ENCODE peak calls at places on chromosomes 16 and 17, in seven cellular contexts. X, B, R, L, I, M and H are unnamed samples.

GRCh38 chr17:42673885-42674754 is 2.7 kb downstream of the PLEKHH3 start:
- DNase-seq in X (no peak), B (peak), R (no peak), L (peak), I (peak), M (peak), H (no peak)

GRCh38 chr16:69796285-69797118 is 34.4 kb downstream of the WWP2 start:
- DNase-seq in X (no peak), B (no peak), R (no peak), L (no peak), I (peak), M (peak), H (no peak)

GRCh38 chr17:77865716-77866115 is 92.8 kb upstream of the TNRC6C start:
- DNase-seq in X (peak), B (no peak), R (no peak), L (no peak), I (no peak), M (no peak), H (no peak)

GRCh38 chr17:65413390-65413789 is 148.1 kb downstream of the AXIN2 start:
- DNase-seq in X (no peak), B (no peak), R (no peak), L (no peak), I (no peak), M (no peak), H (no peak)

GRCh38 chr16:88815901-88816589 is 4.3 kb upstream of the APRT start:
- DNase-seq in X (no peak), B (no peak), R (peak), L (no peak), I (no peak), M (no peak), H (peak)

GRCh38 chr17:29747660-29748059 is 124.9 kb upstream of the CORO6 start:
- DNase-seq in X (no peak), B (no peak), R (no peak), L (no peak), I (no peak), M (no peak), H (no peak)

GRCh38 chr16:3134338-3135119 is at the start of gene ZNF213:
- DNase-seq in X (peak), B (peak), R (peak), L (peak), I (peak), M (peak), H (peak)

GRCh38 chr16:8626946-8627345 is 5.4 kb downstream of the METTL22 start:
- DNase-seq in X (no peak), B (no peak), R (no peak), L (no peak), I (no peak), M (no peak), H (no peak)

GRCh38 chr17:81160306-81160705 is 5.0 kb upstream of the PVALEF start:
- DNase-seq in X (peak), B (peak), R (no peak), L (peak), I (no peak), M (no peak), H (no peak)

GRCh38 chr16:4663756-4664465 is 29.5 kb upstream of the NUDT16L1 start:
- DNase-seq in X (peak), B (no peak), R (no peak), L (peak), I (no peak), M (no peak), H (no peak)

DNA sequence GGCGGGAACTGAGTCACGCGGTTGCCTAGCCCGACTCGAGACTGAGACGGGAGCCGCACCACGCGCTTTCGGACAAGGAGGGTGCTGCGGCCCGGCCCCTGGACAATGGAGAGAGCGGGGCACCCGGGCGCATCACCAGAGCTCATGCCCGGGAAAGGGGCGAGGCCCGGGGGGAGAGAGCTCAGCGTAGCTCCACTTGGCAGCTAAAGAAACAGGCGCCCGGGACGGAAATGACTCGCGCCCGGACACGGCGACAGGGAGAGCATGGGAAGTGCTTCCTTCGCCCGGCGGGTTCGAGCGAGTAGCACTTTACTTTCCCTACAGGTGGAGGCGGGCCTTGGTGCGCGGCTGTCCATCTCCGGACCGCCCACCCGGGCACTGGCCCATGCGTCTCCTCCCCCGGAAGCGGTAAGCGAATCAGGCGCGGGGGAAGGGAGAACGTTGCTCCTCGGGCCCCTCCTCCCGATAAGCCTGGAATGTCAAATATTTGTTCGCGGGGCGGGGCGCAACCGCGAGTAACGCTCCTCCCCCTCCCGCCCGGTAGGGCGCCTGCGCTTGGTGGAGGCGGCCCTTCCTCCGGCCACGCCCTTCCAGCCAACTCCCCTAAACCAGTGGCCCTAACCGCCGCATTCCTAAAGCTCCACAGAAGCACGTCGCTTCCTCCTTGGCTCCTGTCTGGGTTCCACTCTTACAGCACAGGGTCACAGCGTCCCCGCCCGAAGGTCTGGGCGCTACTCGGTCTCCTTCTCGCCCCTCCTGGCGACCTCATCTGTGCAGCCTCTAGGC is 1.5 kb upstream of the ESRP2 start:
- DNase-seq in X (peak), B (peak), R (peak), L (peak), I (peak), M (peak), H (peak)
- H3K27ac ChIP-seq in X (peak), B (peak), R (peak), L (peak), I (peak), M (peak), H (no peak)

GRCh38 chr17:7915611-7916382 is at the start of gene RNF227:
- DNase-seq in X (peak), B (peak), R (peak), L (peak), I (peak), M (peak), H (peak)
- TF ChIP-seq CTCF in X (no peak), B (no peak), R (no peak), L (no peak), I (no peak), M (no peak), H (no peak)

DNA sequence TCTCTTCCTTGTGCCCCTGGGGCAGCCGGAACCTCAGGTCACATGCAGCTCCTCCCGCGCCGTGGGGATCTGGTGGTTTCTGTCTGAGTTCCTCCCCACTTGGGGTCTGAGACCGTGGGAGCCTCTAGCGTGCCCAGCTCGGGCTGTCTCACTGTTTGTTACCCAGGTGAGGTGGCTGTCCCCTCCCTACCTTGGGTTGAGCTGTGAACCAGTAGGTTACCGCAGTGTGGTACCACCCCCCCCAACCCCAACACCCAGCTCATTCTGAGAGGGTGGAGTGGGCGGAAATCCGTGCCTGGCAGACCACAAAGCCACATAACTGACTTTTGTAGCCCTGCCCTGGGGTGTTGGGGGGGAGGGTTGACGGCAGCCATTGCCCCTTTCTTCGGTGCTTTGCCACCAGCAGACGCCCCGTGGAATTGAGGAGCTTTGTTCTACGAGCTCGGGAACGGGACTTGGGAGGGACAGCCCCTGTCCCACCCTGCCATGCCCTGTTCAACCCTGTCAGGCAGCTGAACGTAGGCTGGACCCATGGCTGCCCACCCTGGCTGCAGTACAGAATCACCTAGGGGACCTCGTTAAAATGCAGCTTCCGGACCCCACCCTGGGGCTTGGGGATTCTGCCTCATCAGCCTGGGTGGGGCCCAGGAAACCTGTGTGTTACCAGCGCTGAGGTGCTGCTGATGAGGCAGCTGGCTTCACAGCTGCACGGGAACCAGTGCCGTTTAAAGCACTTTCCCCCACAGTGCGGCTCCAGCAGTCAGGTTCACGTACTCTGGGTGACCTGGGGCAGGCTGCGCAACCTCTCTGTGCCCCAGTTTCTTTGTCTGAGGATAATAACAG is 18.5 kb downstream of the RAP1GAP2 start:
- DNase-seq in X (peak), B (no peak), R (peak), L (no peak), I (peak), M (no peak), H (peak)
- H3K27ac ChIP-seq in X (no peak), B (peak), R (peak), L (no peak), I (no peak), M (no peak), H (peak)

GRCh38 chr16:82641336-82641984 is 14.7 kb downstream of the CDH13 start:
- DNase-seq in X (no peak), B (no peak), R (no peak), L (no peak), I (peak), M (peak), H (no peak)
- TF ChIP-seq CTCF in X (no peak), B (peak), R (peak), L (peak), I (peak), M (peak), H (peak)

GRCh38 chr17:45320931-45321461 is 4.2 kb upstream of the MAP3K14 start:
- DNase-seq in X (peak), B (no peak), R (no peak), L (no peak), I (peak), M (peak), H (no peak)
- H3K27ac ChIP-seq in X (no peak), B (peak), R (no peak), L (no peak), I (peak), M (peak), H (no peak)